ENCODE peak calls at places on chromosomes 3 and 15, in four cellular contexts. O, H, Q and Y are unnamed samples.
A peak's percentile ranks its signal among the peaks of the same experiment; 100 is the strongest.

GRCh38 chr3:177538064-177538742 is 340.9 kb upstream of the TBL1XR1 start:
- DNase-seq in H (no peak), Q (no peak), O (no peak), Y (no peak)

GRCh38 chr15:79472446-79472845 is 40.3 kb downstream of the MINAR1 start:
- DNase-seq in Q (no peak), O (no peak), H (no peak), Y (no peak)

GRCh38 chr3:146834917-146835316 is 229.8 kb upstream of the PLSCR5 start:
- DNase-seq in H (no peak), O (no peak), Q (no peak), Y (no peak)

GRCh38 chr3:157107644-157108133 is 52.3 kb downstream of the CCNL1 start:
- DNase-seq in H (no peak), Q (peak; percentile 74), O (no peak), Y (no peak)

GRCh38 chr3:70554170-70554569 is 241.7 kb upstream of the MDFIC2 start:
- DNase-seq in H (no peak), Q (no peak), O (no peak), Y (no peak)

GRCh38 chr3:124397088-124397487 is 333.2 kb upstream of the UMPS start:
- DNase-seq in H (no peak), Q (no peak), O (no peak), Y (no peak)

GRCh38 chr3:187520027-187520945 is 149.9 kb downstream of the SST start:
- DNase-seq in H (no peak), O (no peak), Q (no peak), Y (no peak)

GRCh38 chr3:99384596-99384995 is 253.8 kb upstream of the COL8A1 start:
- DNase-seq in O (no peak), Q (no peak), H (no peak), Y (no peak)

GRCh38 chr15:70863450-70864218 is 9.7 kb upstream of the LARP6 start:
- DNase-seq in O (no peak), H (peak; percentile 83), Q (no peak), Y (peak; percentile 82)

GRCh38 chr3:21826416-21826815 is 75.4 kb upstream of the ZNF385D start:
- DNase-seq in O (no peak), H (no peak), Q (no peak), Y (no peak)

GRCh38 chr15:77909131-77909940 is 168.2 kb downstream of the TBC1D2B start:
- DNase-seq in O (no peak), Q (no peak), H (no peak), Y (no peak)

DNA sequence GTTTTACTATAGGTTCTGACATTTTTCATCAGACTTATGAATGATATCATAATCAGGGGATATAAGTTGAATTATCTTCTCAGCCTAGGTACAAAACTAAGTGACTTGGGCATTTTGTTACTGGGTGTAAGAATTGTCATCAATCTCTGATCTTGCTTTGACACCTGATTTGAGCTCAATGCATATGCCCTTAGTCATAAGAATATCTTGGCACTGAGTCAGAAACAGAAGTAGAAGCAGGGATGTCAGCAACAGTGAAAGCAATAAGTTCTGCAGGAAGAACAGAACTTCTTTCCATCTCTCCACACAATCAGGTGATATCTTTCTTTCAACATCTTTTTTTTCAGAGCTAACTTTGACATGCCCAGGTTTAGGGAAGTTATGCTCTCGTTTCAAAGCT is 14.6 kb downstream of the SLITRK3 start:
- DNase-seq in O (no peak), H (no peak), Q (no peak), Y (no peak)
- TF ChIP-seq HMGXB4 in O (no peak), H (no peak), Q (no peak), Y (no peak)

GRCh38 chr3:65713016-65713415 is 325.7 kb downstream of the MAGI1 start:
- DNase-seq in O (peak; percentile 38), H (no peak), Q (no peak), Y (no peak)

GRCh38 chr3:65712156-65712555 is 326.6 kb downstream of the MAGI1 start:
- DNase-seq in H (no peak), O (no peak), Q (no peak), Y (no peak)

GRCh38 chr3:65716372-65716771 is 322.3 kb downstream of the MAGI1 start:
- DNase-seq in O (no peak), Q (no peak), H (no peak), Y (no peak)

GRCh38 chr3:65717676-65718346 is 320.9 kb downstream of the MAGI1 start:
- DNase-seq in Q (peak; percentile 5), H (no peak), O (no peak), Y (no peak)

GRCh38 chr3:65714138-65714537 is 324.6 kb downstream of the MAGI1 start:
- DNase-seq in O (no peak), Q (no peak), H (no peak), Y (no peak)
- TF ChIP-seq HMGXB4 in O (no peak), Q (no peak), H (no peak), Y (no peak)

GRCh38 chr3:38653685-38654537 is 4.4 kb upstream of the SCN5A start:
- DNase-seq in Q (no peak), H (no peak), O (no peak), Y (no peak)
- TF ChIP-seq HMGXB4 in Q (no peak), H (no peak), O (no peak), Y (no peak)

DNA sequence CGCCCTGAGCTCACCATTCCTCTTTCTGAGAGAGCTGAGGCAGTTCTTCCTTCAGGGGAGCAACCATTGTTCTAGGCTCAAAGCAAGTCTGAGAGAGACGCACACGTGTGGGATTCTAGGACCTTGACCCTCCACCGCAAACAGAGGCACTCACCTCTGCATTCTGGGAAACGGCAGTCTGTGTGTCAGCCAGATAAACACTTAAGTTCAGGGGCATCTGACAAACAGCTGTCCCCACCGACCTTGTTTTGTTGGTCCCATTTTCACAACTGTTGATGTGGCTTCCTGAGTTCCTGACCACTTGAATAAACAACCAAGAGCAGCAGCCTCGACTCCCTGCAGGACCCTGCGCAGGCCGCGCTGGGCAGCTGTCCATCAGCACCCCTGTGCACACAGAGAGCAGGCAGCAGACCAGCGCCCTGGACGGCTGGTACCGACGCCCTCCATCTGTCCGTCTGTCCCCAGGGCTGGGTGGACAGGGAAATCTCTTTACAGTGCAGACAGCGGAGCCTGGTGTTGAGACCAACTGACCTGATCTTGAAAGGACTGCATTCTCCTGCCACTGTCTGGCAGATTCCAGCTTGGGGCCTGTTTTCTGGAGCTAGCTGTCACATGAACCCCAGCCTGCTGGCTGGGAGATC is 64.1 kb downstream of the FAM43A start:
- DNase-seq in O (no peak), Q (peak; percentile 14), H (no peak), Y (peak; percentile 90)
- TF ChIP-seq HMGXB4 in O (no peak), Q (no peak), H (no peak), Y (peak; percentile 48)

DNA sequence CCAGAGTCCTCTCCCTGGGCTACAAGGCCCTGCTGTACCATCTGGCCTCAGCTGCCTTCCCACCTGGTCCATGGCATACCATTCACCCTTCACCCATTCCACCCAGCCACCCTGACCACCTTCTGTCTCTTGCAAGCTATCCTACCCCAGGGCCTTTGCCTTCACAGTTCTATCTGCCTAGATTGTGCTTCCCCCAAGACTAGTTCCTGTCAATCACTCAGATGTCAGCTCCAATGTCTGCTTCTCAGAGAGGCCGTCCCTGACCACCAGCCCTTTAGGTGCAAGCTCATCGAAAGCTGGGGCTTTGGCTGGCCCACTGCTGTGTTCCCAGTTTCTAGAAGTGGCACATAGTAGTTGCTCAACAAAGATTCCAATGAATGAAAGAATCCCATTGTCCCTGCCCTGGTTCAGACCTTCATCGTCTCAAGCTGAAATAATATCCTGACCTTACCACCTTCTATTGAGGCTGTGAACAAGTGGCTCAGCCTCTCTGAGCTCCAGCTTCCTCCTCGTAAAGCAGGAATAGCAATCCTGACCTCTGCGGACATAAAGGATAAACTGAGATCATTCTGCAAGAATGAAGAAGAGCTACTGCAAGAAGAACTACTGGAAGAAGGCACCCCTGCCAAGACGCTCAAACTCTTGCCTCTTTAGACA is 15.8 kb downstream of the EFCAB12 start:
- DNase-seq in H (no peak), Q (no peak), O (no peak), Y (no peak)
- TF ChIP-seq HMGXB4 in H (no peak), Q (no peak), O (no peak), Y (no peak)

DNA sequence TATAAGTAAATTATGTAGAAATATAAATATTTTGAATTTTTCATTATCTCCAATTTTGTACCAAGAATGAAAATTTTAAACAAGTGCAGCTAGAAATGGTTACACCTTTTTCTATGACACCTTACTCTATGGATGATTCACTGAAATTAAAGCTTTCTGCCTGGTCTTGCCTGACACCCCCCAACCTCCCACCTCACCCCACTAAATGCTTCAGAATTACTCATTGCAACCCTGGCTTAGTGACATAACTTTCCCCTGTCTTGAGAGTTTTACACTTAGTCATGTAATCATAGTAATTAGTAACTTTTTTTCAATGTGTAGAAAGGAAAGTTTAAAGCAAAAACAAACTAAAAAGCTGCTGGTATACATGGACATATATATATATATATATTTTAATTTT is 42.0 kb upstream of the MEIS2 start:
- DNase-seq in Q (no peak), H (no peak), O (no peak), Y (no peak)
- TF ChIP-seq HMGXB4 in Q (no peak), H (no peak), O (no peak), Y (no peak)